ENCODE peak calls at places on chromosomes 5 and 9, in nine cellular contexts. J, B, G, S, D, R, X, A and K are unnamed samples.

GRCh38 chr5:176646049-176646706 is 1.1 kb upstream of the TSPAN17 start:
- DNase-seq in J (no peak), B (no peak), G (no peak), S (peak; percentile 35), D (no peak), R (no peak), X (no peak), A (no peak), K (no peak)

GRCh38 chr5:41279040-41279439 is 65.7 kb upstream of the C6 start:
- DNase-seq in J (no peak), B (no peak), G (no peak), S (no peak), D (no peak), R (no peak), X (no peak), A (no peak), K (no peak)

GRCh38 chr9:124124729-124125589 is 113.4 kb downstream of the LHX2 start:
- DNase-seq in J (no peak), B (no peak), G (no peak), S (no peak), D (no peak), R (no peak), X (no peak), A (no peak), K (no peak)

GRCh38 chr9:133716564-133717112 is 21.5 kb downstream of the SARDH start:
- DNase-seq in J (no peak), B (no peak), G (no peak), S (no peak), D (peak; percentile 44), R (no peak), X (no peak), A (no peak), K (no peak)

GRCh38 chr9:105157178-105157583 is 87.3 kb upstream of the SLC44A1 start:
- DNase-seq in J (peak; percentile 30), B (peak; percentile 86), G (peak; percentile 69), S (peak; percentile 21), D (peak; percentile 46), R (peak; percentile 46), X (peak; percentile 14), A (no peak), K (peak; percentile 41)

GRCh38 chr9:129697111-129697955 is 31.9 kb downstream of the PRRX2 start:
- DNase-seq in J (peak; percentile 19), B (peak; percentile 52), G (peak; percentile 45), S (no peak), D (peak; percentile 46), R (peak; percentile 35), X (no peak), A (no peak), K (peak; percentile 15)

GRCh38 chr9:14251146-14252071 is 62.5 kb downstream of the NFIB start:
- DNase-seq in J (peak; percentile 39), B (peak; percentile 83), G (peak; percentile 50), S (no peak), D (peak; percentile 85), R (peak; percentile 53), X (peak; percentile 81), A (no peak), K (peak; percentile 97)

GRCh38 chr5:130871346-130872086 is 293.5 kb downstream of the HINT1 start:
- DNase-seq in J (peak; percentile 46), B (no peak), G (no peak), S (peak; percentile 46), D (peak; percentile 18), R (no peak), X (peak; percentile 20), A (no peak), K (no peak)

GRCh38 chr5:173625686-173626500 is 9.4 kb upstream of the BOD1 start:
- DNase-seq in J (no peak), B (no peak), G (no peak), S (peak; percentile 24), D (no peak), R (no peak), X (no peak), A (no peak), K (no peak)

GRCh38 chr9:97046228-97046627 is 7.3 kb upstream of the CTSV start:
- DNase-seq in J (no peak), B (no peak), G (no peak), S (no peak), D (no peak), R (no peak), X (no peak), A (peak; percentile 69), K (peak; percentile 93)

GRCh38 chr5:119452060-119452372 is 281 bp upstream of the HSD17B4 start:
- DNase-seq in J (no peak), B (no peak), G (no peak), S (no peak), D (no peak), R (no peak), X (no peak), A (no peak), K (no peak)

GRCh38 chr5:119452373-119453044 is at the start of gene HSD17B4:
- DNase-seq in J (peak; percentile 78), B (peak; percentile 96), G (peak; percentile 88), S (peak; percentile 88), D (peak; percentile 90), R (peak; percentile 80), X (peak; percentile 77), A (peak; percentile 90), K (peak; percentile 94)

GRCh38 chr5:119454171-119454570 is 1.9 kb downstream of the HSD17B4 start:
- DNase-seq in J (no peak), B (no peak), G (no peak), S (no peak), D (no peak), R (no peak), X (no peak), A (no peak), K (no peak)

GRCh38 chr5:119451561-119451960 is 736 bp upstream of the HSD17B4 start:
- DNase-seq in J (no peak), B (no peak), G (no peak), S (peak; percentile 16), D (no peak), R (no peak), X (no peak), A (no peak), K (no peak)

DNA sequence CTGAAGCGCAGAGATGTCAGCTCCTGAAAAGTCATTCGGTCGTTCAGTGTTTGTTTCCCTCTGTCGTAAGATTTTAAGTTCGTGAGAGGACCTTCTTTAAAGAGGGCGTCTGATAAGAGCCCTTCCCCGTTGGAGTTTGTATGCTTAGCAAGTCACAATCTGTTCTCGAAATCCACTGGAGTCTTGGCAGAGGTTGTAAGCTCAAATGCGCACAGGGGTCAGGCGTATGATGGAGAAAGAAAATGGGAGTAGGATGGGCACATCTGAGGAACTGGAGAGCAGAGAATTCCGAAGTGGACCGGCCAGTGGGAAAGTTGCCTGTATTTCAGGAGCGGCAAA is 717 bp downstream of the HSD17B4 start:
- DNase-seq in J (no peak), B (peak; percentile 71), G (peak; percentile 30), S (peak; percentile 25), D (no peak), R (no peak), X (no peak), A (no peak), K (peak; percentile 63)
- H3K9me3 ChIP-seq in J (peaks cover 16% of the 10 kb centered on the region), B (no peaks in the 10 kb centered on the region), G (no peaks in the 10 kb centered on the region), S (peaks cover 7% of the 10 kb centered on the region), D (no peaks in the 10 kb centered on the region), R (no peaks in the 10 kb centered on the region), X (no peaks in the 10 kb centered on the region), A (peaks cover 11% of the 10 kb centered on the region), K (no peaks in the 10 kb centered on the region)

DNA sequence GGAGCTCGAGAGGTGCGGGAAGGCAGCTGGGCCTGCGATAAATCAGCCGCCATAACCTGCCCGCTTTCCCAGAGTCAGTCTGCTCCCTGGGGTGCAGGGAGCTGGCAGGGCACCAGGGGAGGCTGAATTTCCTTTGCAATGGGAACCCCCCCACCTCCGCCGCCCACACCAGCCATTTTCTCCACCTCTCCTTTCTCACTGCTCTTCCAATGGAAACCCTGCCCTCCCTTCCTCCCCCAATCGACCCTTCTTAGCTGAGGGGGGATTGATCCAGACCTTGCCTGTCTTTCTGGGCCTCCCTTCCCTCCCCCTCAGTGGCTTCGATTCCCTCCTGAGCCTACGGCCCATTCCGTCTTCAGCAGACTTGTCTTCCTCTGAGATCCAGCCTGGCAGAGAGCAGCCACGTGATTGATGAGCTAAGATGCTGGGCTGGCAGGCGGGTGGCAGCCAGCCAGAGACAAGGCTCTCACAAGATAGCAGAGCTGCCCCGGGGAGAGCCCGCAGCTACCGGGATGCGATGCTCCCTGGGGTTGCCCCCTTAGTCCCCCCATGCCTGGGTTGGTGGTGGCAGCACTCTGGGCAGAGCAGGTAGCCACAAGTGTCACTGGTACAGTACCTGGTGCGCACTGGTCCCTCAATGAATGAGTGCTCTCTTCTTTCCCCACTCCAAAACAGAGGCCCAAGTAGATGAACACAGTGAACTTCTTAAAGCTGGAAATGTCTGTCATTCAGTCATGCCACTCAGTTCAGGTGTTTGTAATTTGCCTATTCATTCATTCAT is 53.7 kb upstream of the FABP6 start:
- DNase-seq in J (no peak), B (peak; percentile 91), G (peak; percentile 76), S (no peak), D (peak; percentile 38), R (peak; percentile 49), X (no peak), A (no peak), K (peak; percentile 52)
- H3K4me1 ChIP-seq in J (peaks cover 15% of the 10 kb centered on the region), B (peaks cover 11% of the 10 kb centered on the region), G (no peaks in the 10 kb centered on the region), S (no peaks in the 10 kb centered on the region), D (peaks cover 12% of the 10 kb centered on the region), R (peaks cover 12% of the 10 kb centered on the region), X (no peaks in the 10 kb centered on the region), A (peaks cover 7% of the 10 kb centered on the region), K (no peaks in the 10 kb centered on the region)

DNA sequence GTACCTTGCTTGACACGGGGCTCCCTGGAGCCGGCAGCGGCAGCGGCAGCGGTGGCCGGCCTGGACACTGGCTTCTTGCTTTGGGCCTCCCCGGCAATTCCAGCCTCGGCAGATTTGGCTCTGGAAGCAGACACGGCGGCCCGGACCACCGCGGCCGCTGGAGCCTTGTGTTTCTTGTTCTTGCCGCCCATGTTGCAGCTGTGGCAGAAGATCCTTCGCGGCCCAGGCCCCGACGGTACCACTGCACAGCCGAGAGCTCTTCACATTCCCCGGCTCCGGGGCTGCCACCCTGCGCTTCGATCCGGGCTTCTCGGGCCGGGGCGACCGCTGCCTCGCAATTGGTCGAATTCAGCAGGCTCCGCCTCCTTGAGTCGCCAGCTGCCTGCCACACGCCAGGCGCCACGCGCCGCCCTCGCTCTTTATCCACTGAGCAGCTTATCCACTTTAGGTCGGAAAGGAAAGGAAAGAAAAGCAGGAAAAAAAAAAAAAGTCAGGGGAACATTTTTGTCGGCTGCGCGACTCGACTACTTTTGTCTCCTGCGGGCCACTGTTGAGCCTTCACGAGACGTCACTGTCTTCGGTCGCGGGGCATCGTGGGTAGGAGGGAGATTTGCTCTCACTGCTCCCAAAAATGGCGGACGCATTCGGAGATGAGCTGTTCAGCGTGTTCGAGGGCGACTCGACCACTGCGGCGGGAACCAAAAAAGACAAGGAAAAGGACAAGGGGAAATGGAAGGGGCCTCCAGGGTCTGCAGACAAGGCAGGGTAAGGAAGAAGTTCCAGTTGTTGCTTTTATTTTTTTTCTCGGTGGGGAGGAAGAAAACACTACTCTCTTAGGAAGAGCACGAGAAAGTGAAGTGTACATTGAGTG is at the start of the genes DHX29 and MTREX:
- DNase-seq in J (peak; percentile 80), B (peak; percentile 96), G (peak; percentile 91), S (peak; percentile 91), D (peak; percentile 92), R (peak; percentile 87), X (peak; percentile 84), A (peak; percentile 59), K (peak; percentile 95)
- TF ChIP-seq POLR2A in J (peak; percentile 53), B (peak; percentile 88), G (peak; percentile 45), S (peak; percentile 96), D (no peak), R (peak; percentile 29), X (peak; percentile 64), A (peak; percentile 97), K (peak; percentile 93)

DNA sequence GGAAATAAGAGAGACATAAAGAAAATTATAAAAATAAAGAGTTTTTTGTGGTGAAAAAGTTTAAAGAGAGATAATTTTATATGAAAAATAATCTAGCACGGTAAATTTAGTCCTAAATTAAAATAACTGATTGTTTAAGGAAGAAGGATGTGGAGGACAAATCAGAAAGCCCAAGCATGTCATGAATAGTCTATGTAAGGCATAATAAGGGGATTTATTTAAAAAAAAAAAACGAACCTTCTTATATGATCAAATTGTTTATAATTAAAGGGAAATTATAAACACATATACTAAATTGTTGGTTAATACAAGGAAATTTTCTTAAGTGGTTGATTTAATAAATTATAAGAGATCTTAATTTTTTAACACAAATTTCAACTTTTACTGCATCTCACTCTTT is 551.8 kb upstream of the TYRP1 start:
- DNase-seq in J (no peak), B (no peak), G (no peak), S (no peak), D (no peak), R (no peak), X (no peak), A (no peak), K (no peak)
- H3K9me3 ChIP-seq in J (no peaks in the 10 kb centered on the region), B (no peaks in the 10 kb centered on the region), G (no peaks in the 10 kb centered on the region), S (no peaks in the 10 kb centered on the region), D (peaks cover 20% of the 10 kb centered on the region), R (no peaks in the 10 kb centered on the region), X (no peaks in the 10 kb centered on the region), A (peaks cover 20% of the 10 kb centered on the region), K (no peaks in the 10 kb centered on the region)